ENCODE peak calls at places on chromosomes 1 and 21, in ten cellular contexts. T, N, X, R, K, P, U, A, S and L are unnamed samples.

GRCh38 chr1:89589515-89589914 is 43.4 kb upstream of the LRRC8C start:
- DNase-seq in S (no peak), R (no peak), X (peak), A (no peak), K (no peak), P (no peak), U (peak), N (no peak), T (peak), L (peak)

GRCh38 chr1:209838537-209838936 is 10.8 kb downstream of the UTP25 start:
- DNase-seq in N (no peak), S (no peak), X (no peak), A (no peak), T (peak), P (no peak), R (no peak), K (no peak), U (no peak), L (no peak)

GRCh38 chr1:248714248-248714647 is 11.7 kb upstream of the OR14I1 start:
- DNase-seq in T (peak), N (no peak), U (no peak), A (no peak), P (no peak), R (no peak), X (peak), K (no peak), S (no peak), L (peak)

GRCh38 chr1:3717715-3718601 is 34.3 kb upstream of the CCDC27 start:
- DNase-seq in S (peak), N (no peak), K (no peak), X (no peak), T (no peak), U (no peak), R (peak), A (peak), P (peak), L (no peak)

GRCh38 chr1:116131866-116132605 is 20.8 kb downstream of the MAB21L3 start:
- DNase-seq in X (no peak), N (no peak), S (no peak), A (no peak), U (no peak), P (no peak), R (no peak), K (peak), T (peak), L (no peak)

GRCh38 chr1:92299477-92300125 is 742 bp downstream of the RPAP2 start:
- DNase-seq in P (no peak), A (no peak), R (no peak), U (no peak), K (no peak), S (no peak), X (no peak), N (peak), T (peak), L (peak)

GRCh38 chr1:189616893-189617292 is 860.8 kb downstream of the BRINP3 start:
- DNase-seq in U (no peak), K (peak), X (peak), R (no peak), S (no peak), N (peak), A (no peak), T (peak), P (no peak), L (peak)

GRCh38 chr1:64162151-64162550 is 41.3 kb upstream of the UBE2U start:
- DNase-seq in N (no peak), A (no peak), X (no peak), R (no peak), T (no peak), P (no peak), K (no peak), S (no peak), U (no peak), L (no peak)

GRCh38 chr1:235270625-235271024 is 57.4 kb downstream of the ARID4B start:
- DNase-seq in U (peak), S (no peak), R (no peak), P (no peak), T (peak), A (no peak), N (peak), K (peak), X (peak), L (peak)

GRCh38 chr1:178768423-178768822 is 43.4 kb downstream of the RALGPS2 start:
- DNase-seq in P (no peak), X (peak), T (peak), S (peak), K (no peak), U (no peak), A (no peak), N (peak), R (no peak), L (peak)

GRCh38 chr1:167635233-167635648 is 5.2 kb downstream of the RCSD1 start:
- DNase-seq in K (no peak), N (peak), U (no peak), P (peak), A (peak), R (peak), T (no peak), X (peak), S (no peak), L (peak)

GRCh38 chr1:23122023-23122738 is 46.5 kb downstream of the LUZP1 start:
- DNase-seq in T (peak), U (no peak), S (no peak), X (peak), P (peak), K (no peak), R (peak), A (no peak), N (peak), L (peak)

GRCh38 chr1:145849356-145850165 is 4.1 kb downstream of the NUDT17 start:
- DNase-seq in T (peak), R (no peak), S (no peak), N (peak), A (peak), X (peak), P (no peak), K (no peak), U (no peak), L (peak)
- TF ChIP-seq CTCF in T (peak), R (no peak), S (peak), N (peak), A (peak), X (peak), P (peak), K (peak), U (peak), L (peak)

GRCh38 chr21:41147096-41147978 is 20.6 kb upstream of the BACE2 start:
- DNase-seq in X (no peak), K (no peak), P (no peak), U (no peak), T (no peak), A (no peak), N (no peak), S (no peak), R (no peak), L (no peak)
- TF ChIP-seq CTCF in X (no peak), K (peak), P (no peak), U (no peak), T (no peak), A (no peak), N (no peak), S (no peak), R (no peak), L (no peak)

GRCh38 chr21:39525601-39526000 is 73.8 kb downstream of the SH3BGR start:
- DNase-seq in U (no peak), A (no peak), P (no peak), R (no peak), N (no peak), X (no peak), T (no peak), S (no peak), K (no peak), L (no peak)

GRCh38 chr21:39525129-39525528 is 73.4 kb downstream of the SH3BGR start:
- DNase-seq in A (no peak), X (no peak), K (no peak), P (no peak), N (no peak), T (no peak), S (no peak), U (no peak), R (no peak), L (no peak)

GRCh38 chr21:39529026-39529425 is 77.3 kb downstream of the SH3BGR start:
- DNase-seq in A (no peak), R (peak), S (no peak), T (no peak), P (no peak), N (no peak), K (no peak), X (no peak), U (no peak), L (no peak)

GRCh38 chr21:39527664-39528381 is 76.1 kb downstream of the SH3BGR start:
- DNase-seq in P (no peak), K (no peak), A (no peak), R (peak), X (no peak), S (no peak), N (no peak), T (no peak), U (no peak), L (no peak)

GRCh38 chr21:39527067-39527595 is 75.4 kb downstream of the SH3BGR start:
- DNase-seq in T (no peak), P (no peak), U (no peak), K (no peak), X (no peak), N (no peak), R (peak), A (no peak), S (no peak), L (no peak)
- TF ChIP-seq CTCF in T (no peak), P (no peak), U (no peak), K (no peak), X (no peak), N (no peak), R (no peak), A (no peak), S (no peak), L (no peak)

GRCh38 chr1:226223157-226223785 is at the start of gene MIXL1:
- DNase-seq in P (no peak), R (no peak), N (no peak), A (peak), K (no peak), U (no peak), T (no peak), X (no peak), S (peak), L (no peak)

GRCh38 chr1:226226601-226227000 is 3.1 kb downstream of the MIXL1 start:
- DNase-seq in S (peak), R (no peak), U (no peak), X (no peak), T (no peak), N (no peak), A (no peak), P (no peak), K (no peak), L (no peak)

GRCh38 chr1:226222686-226223085 is 778 bp upstream of the MIXL1 start:
- DNase-seq in A (no peak), T (no peak), P (no peak), K (no peak), N (no peak), R (no peak), X (no peak), U (no peak), S (no peak), L (no peak)

GRCh38 chr1:226220473-226221189 is 2.8 kb upstream of the MIXL1 start:
- DNase-seq in N (no peak), T (no peak), X (no peak), R (no peak), K (no peak), U (no peak), S (no peak), A (no peak), P (no peak), L (no peak)

GRCh38 chr1:226223786-226224244 is 351 bp downstream of the MIXL1 start:
- DNase-seq in U (no peak), A (peak), S (peak), N (no peak), X (peak), P (peak), T (no peak), K (no peak), R (peak), L (no peak)
- TF ChIP-seq CTCF in U (no peak), A (no peak), S (peak), N (no peak), X (no peak), P (no peak), T (no peak), K (peak), R (no peak), L (no peak)

DNA sequence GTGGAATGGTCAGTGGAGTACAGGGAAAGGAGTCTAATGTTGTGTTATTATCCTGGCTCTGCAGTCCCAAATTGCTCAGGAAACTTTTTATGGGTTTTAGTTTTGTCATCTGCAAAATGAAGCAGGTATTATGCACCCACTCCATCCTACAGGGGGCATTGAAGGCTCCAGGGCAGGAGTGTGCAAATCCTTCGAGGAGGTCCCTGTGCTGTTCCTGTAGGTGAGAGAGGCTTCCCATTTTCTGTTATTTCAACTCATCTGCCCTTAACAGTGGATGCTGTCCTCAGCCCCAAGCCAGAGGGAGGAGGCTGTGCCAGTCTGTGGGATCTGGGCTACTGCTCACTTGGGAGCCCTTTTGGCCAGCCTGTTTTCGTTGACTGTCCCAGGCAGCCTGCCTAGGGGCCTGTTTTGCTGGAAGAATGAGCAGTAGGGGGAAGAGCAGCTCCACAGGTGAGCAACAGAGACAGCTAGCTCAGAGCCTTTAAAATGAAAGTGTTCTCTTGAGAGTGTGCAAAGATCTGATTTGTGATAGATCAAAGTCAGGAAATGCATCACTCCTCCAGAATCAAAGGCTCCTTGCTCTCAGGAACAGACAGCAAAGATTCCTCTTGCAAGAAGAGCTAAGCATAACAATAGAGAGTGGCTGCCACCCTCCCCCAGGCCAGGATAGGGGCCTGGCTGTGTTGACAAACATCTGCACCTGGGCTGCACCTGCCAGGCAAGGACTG is 317.6 kb upstream of the PROX1 start:
- DNase-seq in U (no peak), X (no peak), S (no peak), P (no peak), R (no peak), A (peak), K (no peak), T (no peak), N (no peak), L (no peak)
- TF ChIP-seq CTCF in U (no peak), X (no peak), S (no peak), P (no peak), R (no peak), A (no peak), K (no peak), T (no peak), N (no peak), L (no peak)

DNA sequence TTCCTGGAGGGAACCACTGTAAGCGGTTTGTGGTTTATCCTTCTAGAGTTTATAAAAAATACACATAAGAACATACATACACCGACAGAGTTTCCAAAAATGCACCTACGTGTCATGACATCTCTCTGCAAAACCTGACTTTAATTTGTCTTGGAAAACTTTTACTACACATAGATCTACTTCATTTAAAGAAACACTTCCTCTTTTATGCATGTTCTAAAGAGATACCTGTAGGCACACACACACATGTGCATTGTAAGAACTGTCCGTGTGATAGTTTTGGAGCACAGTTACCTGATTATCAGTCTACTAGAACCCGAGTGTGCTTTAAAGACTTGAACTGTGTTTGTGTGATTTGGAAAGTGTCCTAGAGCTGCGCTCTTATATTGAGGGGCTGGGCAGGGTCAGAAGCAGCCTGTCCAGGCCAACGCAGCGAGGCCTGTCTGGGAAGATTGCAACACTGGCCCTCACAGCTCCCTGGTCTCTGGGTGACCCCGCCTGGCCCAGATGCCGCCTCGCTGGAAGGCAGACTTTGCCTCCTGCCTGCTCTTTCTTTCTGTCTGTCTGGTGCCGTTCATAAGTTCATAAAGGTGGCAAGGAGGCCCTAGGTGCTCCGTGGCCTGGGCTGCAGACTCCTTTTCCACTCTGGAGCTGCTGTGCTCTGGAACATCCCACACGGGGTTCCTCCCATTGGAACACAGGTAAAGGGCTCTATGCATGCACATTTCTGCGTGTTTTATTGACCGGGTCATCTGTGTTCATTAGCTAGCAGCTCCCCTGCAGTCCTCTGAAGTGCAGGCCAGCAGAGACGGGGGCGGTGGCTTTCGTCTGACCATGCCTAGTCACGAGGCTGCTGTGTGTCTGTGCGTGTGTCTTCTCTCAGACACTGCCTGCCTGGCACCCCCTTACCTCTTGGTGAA is 46.3 kb downstream of the AGPAT3 start:
- DNase-seq in A (no peak), P (peak), T (no peak), S (no peak), R (no peak), N (no peak), X (peak), K (no peak), U (no peak), L (peak)
- TF ChIP-seq CTCF in A (no peak), P (no peak), T (no peak), S (no peak), R (no peak), N (no peak), X (no peak), K (no peak), U (no peak), L (no peak)

GRCh38 chr1:218548764-218549163 is 203.6 kb downstream of the TGFB2 start:
- DNase-seq in P (no peak), A (no peak), U (no peak), X (no peak), T (no peak), S (no peak), N (no peak), K (no peak), R (no peak), L (peak)

GRCh38 chr1:218547901-218548730 is 203.0 kb downstream of the TGFB2 start:
- DNase-seq in A (no peak), U (no peak), X (no peak), N (no peak), T (no peak), S (no peak), R (peak), P (no peak), K (no peak), L (no peak)

GRCh38 chr1:218546314-218546713 is 201.2 kb downstream of the TGFB2 start:
- DNase-seq in R (no peak), U (no peak), X (no peak), T (peak), P (no peak), A (no peak), N (peak), K (no peak), S (no peak), L (peak)
- TF ChIP-seq CTCF in R (no peak), U (peak), X (no peak), T (peak), P (no peak), A (no peak), N (peak), K (peak), S (peak), L (peak)

DNA sequence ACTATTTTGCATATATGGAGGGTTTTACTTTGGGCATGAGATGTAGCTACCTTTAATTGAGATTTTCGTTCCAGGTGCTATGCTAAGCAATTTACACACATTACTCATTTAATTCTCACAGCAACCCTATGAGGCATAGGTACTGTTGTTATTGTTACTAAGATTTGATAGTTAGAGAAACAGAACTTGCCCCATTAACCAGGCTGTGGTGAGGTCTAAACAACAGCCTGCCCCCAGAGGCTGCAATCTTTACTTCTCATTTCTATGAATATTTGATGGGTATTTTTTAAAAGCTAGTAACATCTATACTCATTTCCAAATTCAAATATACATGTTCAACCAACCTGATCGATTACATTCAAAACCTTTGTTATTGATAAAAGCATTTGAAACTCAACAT is 155.6 kb downstream of the GALNT2 start:
- DNase-seq in U (no peak), K (no peak), N (no peak), P (peak), T (no peak), R (no peak), S (no peak), X (no peak), A (no peak), L (peak)
- TF ChIP-seq CTCF in U (peak), K (peak), N (peak), P (peak), T (no peak), R (no peak), S (peak), X (no peak), A (no peak), L (peak)